ENCODE peak calls at places on chromosome 12, in five cellular contexts. P is NCI-H510A treated with DMSO at 0.1 percent for 48 hours, G is stomach, M is NCI-H1436, B is amniotic stem cell. C is an unnamed sample.

GRCh38 chr12:127284870-127285431 is 982.0 kb upstream of the TMEM132C start:
- DNase-seq in P (no peak), B (peak), G (no peak), M (no peak), C (peak)

GRCh38 chr12:38775457-38775856 is 129.9 kb downstream of the CPNE8 start:
- DNase-seq in M (no peak), B (no peak), G (no peak), P (no peak), C (no peak)

GRCh38 chr12:10027311-10028099 is 3.0 kb upstream of the CLEC9A start:
- DNase-seq in B (no peak), M (no peak), P (no peak), G (no peak), C (no peak)

GRCh38 chr12:125996438-125996837 is 931.2 kb downstream of the AACS start:
- DNase-seq in M (no peak), G (no peak), P (no peak), B (no peak), C (no peak)

GRCh38 chr12:86712425-86712843 is 456.2 kb upstream of the MGAT4C start:
- DNase-seq in G (no peak), B (peak), P (no peak), M (no peak), C (peak)

GRCh38 chr12:52044284-52044983 is 6.8 kb upstream of the NR4A1 start:
- DNase-seq in G (peak), B (no peak), M (no peak), P (no peak), C (peak)

GRCh38 chr12:46472893-46473633 is 100.5 kb upstream of the SLC38A2 start:
- DNase-seq in P (peak), B (no peak), M (no peak), G (no peak), C (peak)

GRCh38 chr12:15356831-15357456 is 34.6 kb downstream of the PTPRO start:
- DNase-seq in B (no peak), G (no peak), P (no peak), M (peak), C (no peak)

GRCh38 chr12:22665476-22665875 is 40.5 kb downstream of the ETNK1 start:
- DNase-seq in M (no peak), B (no peak), G (no peak), P (no peak), C (no peak)

GRCh38 chr12:21989819-21990412 is 48.7 kb upstream of the ABCC9 start:
- DNase-seq in B (peak), P (peak), M (no peak), G (no peak), C (peak)

GRCh38 chr12:124940393-124941169 is 26.1 kb upstream of the UBC start:
- DNase-seq in P (no peak), B (no peak), M (no peak), G (peak), C (peak)

GRCh38 chr12:64877363-64878004 is 53.0 kb downstream of the TBC1D30 start:
- DNase-seq in P (no peak), G (no peak), B (no peak), M (no peak), C (peak)

GRCh38 chr12:77442633-77443032 is 377.3 kb upstream of the E2F7 start:
- DNase-seq in P (no peak), G (no peak), M (no peak), B (no peak), C (no peak)

GRCh38 chr12:52873513-52873831 is 24.7 kb upstream of the KRT78 start:
- DNase-seq in B (no peak), M (no peak), G (no peak), P (no peak), C (no peak)

GRCh38 chr12:127428420-127428819 is 838.5 kb upstream of the TMEM132C start:
- DNase-seq in P (peak), M (no peak), G (no peak), B (no peak), C (no peak)

GRCh38 chr12:51473947-51474346 is 49.3 kb downstream of the SLC4A8 start:
- DNase-seq in G (no peak), B (no peak), M (no peak), P (no peak), C (no peak)

GRCh38 chr12:24045816-24046257 is 96.4 kb upstream of the SOX5 start:
- DNase-seq in P (no peak), B (no peak), G (no peak), M (no peak), C (peak)

GRCh38 chr12:114504311-114504710 is 98.4 kb upstream of the TBX5 start:
- DNase-seq in B (no peak), M (no peak), G (no peak), P (no peak), C (no peak)

GRCh38 chr12:123829561-123829960 is 67.5 kb downstream of the DNAH10 start:
- DNase-seq in M (no peak), P (no peak), B (no peak), G (no peak), C (no peak)

GRCh38 chr12:119258149-119258548 is 76.4 kb upstream of the CCDC60 start:
- DNase-seq in G (no peak), B (no peak), M (no peak), P (peak), C (no peak)

GRCh38 chr12:115709410-115710065 is 568.0 kb downstream of the MED13L start:
- DNase-seq in P (no peak), G (no peak), B (no peak), M (peak), C (no peak)

GRCh38 chr12:45612044-45612794 is 117.3 kb upstream of the ARID2 start:
- DNase-seq in B (no peak), P (no peak), M (no peak), G (no peak), C (peak)

GRCh38 chr12:59425798-59426197 is 170.0 kb upstream of the SLC16A7 start:
- DNase-seq in B (no peak), G (no peak), M (no peak), P (no peak), C (no peak)

GRCh38 chr12:120489018-120489417 is 6.9 kb upstream of the DYNLL1 start:
- DNase-seq in P (no peak), B (no peak), G (no peak), M (no peak), C (no peak)